ENCODE peak calls at places on chromosomes 13 and 19, in ten cellular contexts. N, M, V, Q, J, S, K, I, Z and T are unnamed samples.

GRCh38 chr19:11038511-11038910 is 50.8 kb upstream of the LDLR start:
- DNase-seq in N (no peak), M (no peak), V (no peak), Q (no peak), J (no peak), S (no peak), K (no peak), I (no peak), Z (no peak), T (no peak)

GRCh38 chr13:43390101-43390500 is 366.7 kb downstream of the DNAJC15 start:
- DNase-seq in N (no peak), M (no peak), V (peak; percentile 55), Q (no peak), J (no peak), S (no peak), K (no peak), I (no peak), Z (no peak), T (no peak)

GRCh38 chr19:40798997-40799557 is at the start of gene EGLN2:
- DNase-seq in N (no peak), M (no peak), V (no peak), Q (no peak), J (no peak), S (no peak), K (no peak), I (no peak), Z (no peak), T (no peak)

GRCh38 chr19:46480409-46480808 is 9.0 kb upstream of the PNMA8A start:
- DNase-seq in N (no peak), M (no peak), V (peak; percentile 74), Q (peak; percentile 59), J (peak; percentile 58), S (no peak), K (peak; percentile 5), I (no peak), Z (no peak), T (no peak)

GRCh38 chr13:100148422-100148821 is 59.5 kb downstream of the PCCA start:
- DNase-seq in N (no peak), M (no peak), V (no peak), Q (no peak), J (no peak), S (no peak), K (no peak), I (no peak), Z (no peak), T (no peak)

GRCh38 chr19:44367024-44367423 is 10.5 kb upstream of the ZNF112 start:
- DNase-seq in N (no peak), M (no peak), V (peak; percentile 45), Q (no peak), J (peak; percentile 38), S (no peak), K (no peak), I (no peak), Z (no peak), T (no peak)

GRCh38 chr13:31781064-31781463 is 41.7 kb downstream of the RXFP2 start:
- DNase-seq in N (no peak), M (no peak), V (peak; percentile 47), Q (no peak), J (no peak), S (no peak), K (no peak), I (no peak), Z (no peak), T (no peak)

GRCh38 chr19:46559203-46559602 is 41.9 kb upstream of the CALM3 start:
- DNase-seq in N (no peak), M (no peak), V (no peak), Q (no peak), J (no peak), S (no peak), K (no peak), I (no peak), Z (no peak), T (peak; percentile 19)

GRCh38 chr13:84118845-84119409 is 236.7 kb upstream of the SLITRK1 start:
- DNase-seq in N (no peak), M (no peak), V (no peak), Q (no peak), J (no peak), S (no peak), K (no peak), I (no peak), Z (no peak), T (no peak)

GRCh38 chr19:16066611-16067104 is 9.6 kb upstream of the TPM4 start:
- DNase-seq in N (no peak), M (peak; percentile 46), V (peak; percentile 86), Q (peak; percentile 76), J (no peak), S (peak; percentile 49), K (no peak), I (no peak), Z (peak; percentile 85), T (no peak)

GRCh38 chr13:99058527-99059495 is 80.9 kb upstream of the DOCK9 start:
- DNase-seq in N (no peak), M (peak; percentile 30), V (no peak), Q (no peak), J (no peak), S (no peak), K (no peak), I (no peak), Z (no peak), T (no peak)

GRCh38 chr19:3608750-3609322 is 2.2 kb upstream of the TBXA2R start:
- DNase-seq in N (no peak), M (no peak), V (no peak), Q (peak; percentile 25), J (no peak), S (no peak), K (no peak), I (no peak), Z (no peak), T (no peak)

GRCh38 chr13:111241006-111241755 is 79.3 kb upstream of the TEX29 start:
- DNase-seq in N (no peak), M (no peak), V (no peak), Q (no peak), J (no peak), S (no peak), K (no peak), I (no peak), Z (no peak), T (no peak)

GRCh38 chr19:34232566-34233481 is 21.5 kb upstream of the GARRE1 start:
- DNase-seq in N (no peak), M (peak; percentile 85), V (peak; percentile 92), Q (peak; percentile 92), J (no peak), S (no peak), K (no peak), I (no peak), Z (peak; percentile 50), T (no peak)

GRCh38 chr13:104043184-104043583 is 977.0 kb upstream of the SLC10A2 start:
- DNase-seq in N (no peak), M (peak; percentile 24), V (no peak), Q (no peak), J (no peak), S (no peak), K (no peak), I (no peak), Z (no peak), T (no peak)

GRCh38 chr19:1400281-1401137 is 833 bp downstream of the GAMT start:
- DNase-seq in N (no peak), M (no peak), V (peak; percentile 42), Q (no peak), J (no peak), S (no peak), K (peak; percentile 65), I (no peak), Z (no peak), T (no peak)

GRCh38 chr13:53142301-53142700 is 113.7 kb downstream of the OLFM4 start:
- DNase-seq in N (no peak), M (no peak), V (no peak), Q (no peak), J (no peak), S (no peak), K (no peak), I (no peak), Z (no peak), T (no peak)

GRCh38 chr13:108851660-108852059 is 222.2 kb downstream of the MYO16 start:
- DNase-seq in N (no peak), M (no peak), V (no peak), Q (no peak), J (peak; percentile 77), S (no peak), K (no peak), I (no peak), Z (no peak), T (no peak)

GRCh38 chr19:10680545-10681135 is 20.6 kb upstream of the QTRT1 start:
- DNase-seq in N (no peak), M (no peak), V (no peak), Q (no peak), J (no peak), S (no peak), K (no peak), I (no peak), Z (no peak), T (peak; percentile 30)

GRCh38 chr13:59790626-59791025 is 373.1 kb downstream of the DIAPH3 start:
- DNase-seq in N (no peak), M (no peak), V (peak; percentile 1), Q (peak; percentile 62), J (no peak), S (no peak), K (no peak), I (no peak), Z (no peak), T (no peak)

GRCh38 chr19:7665076-7665475 is 3.8 kb upstream of the RETN start:
- DNase-seq in N (no peak), M (no peak), V (peak; percentile 59), Q (no peak), J (no peak), S (no peak), K (no peak), I (no peak), Z (no peak), T (no peak)

GRCh38 chr19:53019684-53020083 is 6.0 kb downstream of the ERVV-1 start:
- DNase-seq in N (no peak), M (no peak), V (no peak), Q (no peak), J (peak; percentile 90), S (no peak), K (no peak), I (peak; percentile 89), Z (peak; percentile 20), T (no peak)

GRCh38 chr13:55437162-55437561 is 1703.6 kb upstream of the PRR20A start:
- DNase-seq in N (no peak), M (no peak), V (no peak), Q (no peak), J (no peak), S (no peak), K (no peak), I (no peak), Z (no peak), T (no peak)

GRCh38 chr13:20814224-20814910 is 40.6 kb upstream of the EEF1AKMT1 start:
- DNase-seq in N (no peak), M (peak; percentile 72), V (peak; percentile 96), Q (peak; percentile 95), J (no peak), S (no peak), K (peak; percentile 21), I (no peak), Z (no peak), T (no peak)

GRCh38 chr13:78714717-78715116 is 55.8 kb upstream of the OBI1 start:
- DNase-seq in N (no peak), M (no peak), V (no peak), Q (no peak), J (no peak), S (no peak), K (no peak), I (no peak), Z (no peak), T (no peak)

GRCh38 chr19:12656899-12657571 is 9.5 kb downstream of the MAN2B1 start:
- DNase-seq in N (no peak), M (no peak), V (no peak), Q (no peak), J (peak; percentile 92), S (no peak), K (no peak), I (peak; percentile 98), Z (no peak), T (no peak)

GRCh38 chr19:55341191-55342043 is 1.7 kb downstream of the KMT5C start:
- DNase-seq in N (no peak), M (peak; percentile 35), V (peak; percentile 56), Q (peak; percentile 19), J (peak; percentile 94), S (peak; percentile 23), K (peak; percentile 69), I (peak; percentile 83), Z (peak; percentile 86), T (peak; percentile 90)

GRCh38 chr13:33639158-33639557 is 178.8 kb upstream of the RFC3 start:
- DNase-seq in N (no peak), M (peak; percentile 30), V (peak; percentile 99), Q (peak; percentile 44), J (no peak), S (no peak), K (no peak), I (no peak), Z (no peak), T (no peak)